ENCODE peak calls at places on chromosome 17, in four cellular contexts. W, S, Y and E are unnamed samples.

GRCh38 chr17:60091908-60092331 is 13.2 kb upstream of the HEATR6 start:
- DNase-seq in W (no peak), S (no peak), Y (no peak), E (no peak)

GRCh38 chr17:61619493-61619892 is 28.5 kb upstream of the NACA2 start:
- DNase-seq in W (no peak), S (no peak), Y (no peak), E (no peak)

GRCh38 chr17:41687828-41688640 is 651 bp upstream of the EIF1 start:
- DNase-seq in W (peak; percentile 72), S (peak; percentile 27), Y (peak; percentile 64), E (peak; percentile 35)

GRCh38 chr17:47744168-47745036 is 11.4 kb downstream of the TBX21 start:
- DNase-seq in W (no peak), S (no peak), Y (no peak), E (no peak)

GRCh38 chr17:13428611-13429042 is 173.1 kb downstream of the HS3ST3A1 start:
- DNase-seq in W (no peak), S (no peak), Y (no peak), E (no peak)

GRCh38 chr17:57110152-57110542 is 25.1 kb downstream of the AKAP1 start:
- DNase-seq in W (no peak), S (no peak), Y (peak; percentile 72), E (no peak)

GRCh38 chr17:17681187-17681743 is at the start of gene RAI1:
- DNase-seq in W (peak; percentile 31), S (peak; percentile 62), Y (peak; percentile 86), E (peak; percentile 82)

GRCh38 chr17:75864448-75864871 is 9.3 kb upstream of the WBP2 start:
- DNase-seq in W (no peak), S (peak; percentile 15), Y (peak; percentile 83), E (peak; percentile 49)

GRCh38 chr17:80122926-80123505 is 21.6 kb downstream of the GAA start:
- DNase-seq in W (no peak), S (no peak), Y (no peak), E (no peak)

GRCh38 chr17:58121925-58122324 is 26.3 kb upstream of the OR4D1 start:
- DNase-seq in W (no peak), S (no peak), Y (no peak), E (no peak)